ENCODE peak calls at places on chromosomes 13 and 19, in eight cellular contexts. M is heart left ventricle, P is breast epithelium, T is transverse colon, V is psoas muscle, L is fibroblast of lung, D is tibial artery, H is prostate gland. J is an unnamed sample.

GRCh38 chr13:83453300-83453699 is 429.0 kb downstream of the SLITRK1 start:
- DNase-seq in D (no peak), H (no peak), L (no peak), M (no peak), V (no peak), P (no peak), T (no peak), J (peak; percentile 34)

GRCh38 chr19:43562698-43563241 is 12.6 kb downstream of the XRCC1 start:
- DNase-seq in M (peak; percentile 88), T (peak; percentile 73), P (peak; percentile 50), D (peak; percentile 82), H (no peak), V (peak; percentile 91), L (peak; percentile 92), J (peak; percentile 87)

GRCh38 chr19:10517760-10518443 is 655 bp upstream of the S1PR5 start:
- DNase-seq in D (no peak), P (peak; percentile 27), H (peak; percentile 38), T (no peak), L (no peak), M (no peak), V (no peak), J (no peak)

GRCh38 chr13:97727991-97728390 is 225.5 kb upstream of the IPO5 start:
- DNase-seq in P (no peak), M (no peak), V (no peak), D (no peak), T (no peak), L (no peak), H (no peak), J (no peak)

GRCh38 chr13:33730147-33730546 is 87.8 kb upstream of the RFC3 start:
- DNase-seq in T (no peak), L (no peak), M (no peak), P (no peak), V (no peak), D (peak; percentile 25), H (no peak), J (no peak)

GRCh38 chr19:15323496-15324235 is 8.7 kb downstream of the BRD4 start:
- DNase-seq in P (peak; percentile 64), H (peak; percentile 36), M (peak; percentile 67), T (peak; percentile 59), L (peak; percentile 34), D (peak; percentile 64), V (peak; percentile 76), J (peak; percentile 40)

GRCh38 chr19:2043269-2043641 is 7.8 kb downstream of the MKNK2 start:
- DNase-seq in M (peak; percentile 43), V (peak; percentile 75), P (no peak), T (no peak), L (no peak), H (no peak), D (no peak), J (no peak)

GRCh38 chr13:108508263-108508662 is 121.1 kb upstream of the MYO16 start:
- DNase-seq in T (no peak), V (no peak), L (peak; percentile 23), M (no peak), P (no peak), H (no peak), D (no peak), J (no peak)

GRCh38 chr19:55442372-55443044 is 592 bp downstream of the SHISA7 start:
- DNase-seq in T (no peak), D (no peak), H (no peak), L (no peak), P (no peak), M (no peak), V (no peak), J (no peak)

GRCh38 chr19:53868091-53868891 is 608 bp downstream of the MYADM start:
- DNase-seq in M (peak; percentile 76), L (peak; percentile 58), D (peak; percentile 60), P (peak; percentile 66), H (peak; percentile 22), V (peak; percentile 81), T (peak; percentile 69), J (peak; percentile 92)

GRCh38 chr19:45667620-45668341 is at the start of gene GIPR:
- DNase-seq in P (peak; percentile 38), M (peak; percentile 63), H (no peak), V (no peak), D (no peak), T (peak; percentile 84), L (peak; percentile 14), J (peak; percentile 65)

GRCh38 chr19:23116802-23117571 is at the start of gene ZNF730:
- DNase-seq in D (no peak), T (peak; percentile 14), M (peak; percentile 87), P (no peak), V (peak; percentile 71), H (peak; percentile 32), L (peak; percentile 83), J (peak; percentile 43)

GRCh38 chr13:52707375-52707774 is 32.2 kb downstream of the CNMD start:
- DNase-seq in T (no peak), V (no peak), H (no peak), L (no peak), D (no peak), M (no peak), P (no peak), J (no peak)

GRCh38 chr13:34894756-34895155 is 47.3 kb upstream of the NBEA start:
- DNase-seq in V (no peak), T (no peak), D (no peak), P (no peak), H (no peak), L (no peak), M (no peak), J (no peak)

GRCh38 chr13:43058318-43058674 is 34.9 kb downstream of the DNAJC15 start:
- DNase-seq in V (no peak), T (peak; percentile 60), M (no peak), L (peak; percentile 69), H (no peak), P (no peak), D (no peak), J (no peak)

GRCh38 chr13:95438297-95438696 is 114.2 kb upstream of the CLDN10 start:
- DNase-seq in P (no peak), T (no peak), L (no peak), V (no peak), D (no peak), H (no peak), M (no peak), J (no peak)

GRCh38 chr13:98576963-98577822 is at the start of gene STK24:
- DNase-seq in L (peak; percentile 72), M (peak; percentile 85), V (peak; percentile 84), H (peak; percentile 65), T (peak; percentile 78), D (no peak), P (peak; percentile 45), J (peak; percentile 61)

GRCh38 chr13:91154553-91154952 is 192.9 kb upstream of the MIR17HG start:
- DNase-seq in H (no peak), M (no peak), V (no peak), L (peak; percentile 66), P (no peak), D (no peak), T (no peak), J (no peak)

GRCh38 chr13:74098077-74098476 is 36.1 kb downstream of the KLF12 start:
- DNase-seq in M (no peak), T (no peak), P (no peak), H (no peak), V (no peak), L (no peak), D (no peak), J (no peak)

GRCh38 chr13:32956595-32956933 is 59.7 kb upstream of the KL start:
- DNase-seq in V (no peak), H (no peak), P (no peak), D (no peak), T (no peak), L (no peak), M (no peak), J (no peak)

GRCh38 chr13:40190656-40191100 is 475.8 kb downstream of the FOXO1 start:
- DNase-seq in M (peak; percentile 45), H (peak; percentile 30), T (peak; percentile 58), P (peak; percentile 75), V (no peak), D (peak; percentile 58), L (peak; percentile 89), J (no peak)

GRCh38 chr19:56147307-56147706 is 6.2 kb downstream of the ZNF444 start:
- DNase-seq in D (no peak), H (no peak), T (no peak), M (no peak), P (no peak), V (no peak), L (no peak), J (no peak)

GRCh38 chr13:113672002-113672651 is 5.1 kb downstream of the GRK1 start:
- DNase-seq in D (peak; percentile 15), M (no peak), H (no peak), V (peak; percentile 42), L (no peak), P (no peak), T (no peak), J (peak; percentile 15)

GRCh38 chr13:26806891-26807290 is 46.3 kb upstream of the GPR12 start:
- DNase-seq in D (no peak), L (no peak), V (no peak), M (no peak), T (no peak), P (no peak), H (no peak), J (no peak)

GRCh38 chr13:76634431-76635191 is 251.6 kb downstream of the KCTD12 start:
- DNase-seq in M (no peak), T (no peak), L (no peak), H (no peak), P (no peak), D (no peak), V (no peak), J (no peak)
- H3K9me3 ChIP-seq in M (no peaks in the 10 kb centered on the region), T (no peaks in the 10 kb centered on the region), L (no peaks in the 10 kb centered on the region), H (no peaks in the 10 kb centered on the region), P (no peaks in the 10 kb centered on the region), D (no peaks in the 10 kb centered on the region), V (no peaks in the 10 kb centered on the region), J (no peaks in the 10 kb centered on the region)

DNA sequence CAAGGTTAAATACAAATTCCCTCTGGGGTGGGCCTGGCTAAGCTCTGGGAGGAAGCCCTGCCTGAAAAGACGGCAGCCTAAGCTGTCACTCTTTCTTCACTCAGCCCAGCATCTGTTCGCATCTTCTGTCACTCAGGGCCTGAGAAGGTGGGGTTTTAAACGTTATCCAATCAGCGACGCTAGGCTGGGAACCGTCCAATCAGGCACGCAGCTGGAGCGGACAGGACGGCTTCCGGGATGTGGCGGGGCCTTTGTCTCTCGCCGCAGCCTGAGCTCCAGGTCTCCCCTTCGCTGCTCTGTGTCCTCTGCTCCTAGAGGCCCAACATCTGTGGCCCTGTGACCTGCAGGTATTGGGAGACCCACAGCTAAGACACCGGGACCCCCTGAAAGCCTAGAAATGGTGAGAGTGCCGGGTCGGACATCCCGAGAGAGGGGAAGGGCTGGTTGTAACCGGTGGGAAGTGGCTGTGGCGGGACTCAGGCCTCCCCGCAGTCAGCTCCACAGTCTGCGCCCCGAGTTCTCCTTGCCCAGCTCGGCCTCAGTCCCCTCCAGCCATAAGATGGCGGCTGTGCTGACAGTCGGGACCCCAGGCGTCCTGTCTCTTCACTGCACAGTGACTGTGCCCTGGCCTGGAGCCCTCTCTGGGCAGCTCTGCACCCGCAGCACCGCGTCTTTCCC is at the start of gene ZNF431:
- DNase-seq in P (peak; percentile 92), D (peak; percentile 93), L (peak; percentile 92), V (peak; percentile 95), T (peak; percentile 93), M (peak; percentile 96), H (peak; percentile 94), J (peak; percentile 93)
- H3K27ac ChIP-seq in P (peak within 1 kb of the TSS; percentile 82), D (peak within 1 kb of the TSS; percentile 77), L (peak within 1 kb of the TSS; percentile 89), V (peak within 1 kb of the TSS; percentile 76), T (peak within 1 kb of the TSS; percentile 87), M (peak within 1 kb of the TSS; percentile 71), H (peak within 1 kb of the TSS; percentile 68), J (peak within 1 kb of the TSS; percentile 84)

GRCh38 chr19:31092189-31092753 is 257.0 kb downstream of the TSHZ3 start:
- DNase-seq in H (no peak), L (no peak), P (no peak), D (peak; percentile 20), T (no peak), M (peak; percentile 34), V (no peak), J (no peak)
- H3K9me3 ChIP-seq in H (no peaks in the 10 kb centered on the region), L (no peaks in the 10 kb centered on the region), P (no peaks in the 10 kb centered on the region), D (no peaks in the 10 kb centered on the region), T (no peaks in the 10 kb centered on the region), M (no peaks in the 10 kb centered on the region), V (no peaks in the 10 kb centered on the region), J (no peaks in the 10 kb centered on the region)

GRCh38 chr13:66888698-66889097 is 341.4 kb downstream of the PCDH9 start:
- DNase-seq in D (no peak), T (no peak), L (peak; percentile 6), P (no peak), M (no peak), V (no peak), H (no peak), J (no peak)
- H3K27ac ChIP-seq in D (no peak overlapping the region), T (no peak overlapping the region), L (no peak overlapping the region), P (no peak overlapping the region), M (no peak overlapping the region), V (no peak overlapping the region), H (no peak overlapping the region), J (no peak overlapping the region)